ENCODE peak calls at places on chromosomes 3 and 15, in nine cellular contexts. H, G, P, O, Z, W, F, R and T are unnamed samples. For H3K9me3, the result is how much of the 10 kb centered on the place peaks cover.

GRCh38 chr3:49453621-49454315 is 16.3 kb upstream of the DAG1 start:
- DNase-seq in H (no peak), G (no peak), P (no peak), O (no peak), Z (no peak), W (no peak), F (no peak), R (no peak), T (no peak)

GRCh38 chr15:88057836-88058235 is 198.7 kb downstream of the NTRK3 start:
- DNase-seq in H (no peak), G (no peak), P (no peak), O (no peak), Z (no peak), W (no peak), F (no peak), R (no peak), T (no peak)

GRCh38 chr15:100194955-100195354 is 146.8 kb downstream of the ADAMTS17 start:
- DNase-seq in H (no peak), G (no peak), P (no peak), O (no peak), Z (no peak), W (no peak), F (no peak), R (peak), T (no peak)

GRCh38 chr3:177893321-177893720 is 642.9 kb upstream of the KCNMB2 start:
- DNase-seq in H (no peak), G (no peak), P (no peak), O (no peak), Z (no peak), W (no peak), F (no peak), R (no peak), T (no peak)

GRCh38 chr3:101177577-101177976 is 142.8 kb downstream of the IMPG2 start:
- DNase-seq in H (no peak), G (no peak), P (no peak), O (no peak), Z (no peak), W (no peak), F (no peak), R (no peak), T (no peak)

GRCh38 chr3:113097821-113098516 is 107.2 kb downstream of the GTPBP8 start:
- DNase-seq in H (no peak), G (no peak), P (no peak), O (peak), Z (no peak), W (no peak), F (no peak), R (no peak), T (no peak)

GRCh38 chr3:10890665-10891064 is 74.6 kb downstream of the SLC6A11 start:
- DNase-seq in H (no peak), G (no peak), P (no peak), O (no peak), Z (no peak), W (no peak), F (no peak), R (no peak), T (no peak)

GRCh38 chr3:46061108-46061507 is 33.8 kb upstream of the XCR1 start:
- DNase-seq in H (no peak), G (no peak), P (no peak), O (no peak), Z (no peak), W (no peak), F (no peak), R (no peak), T (no peak)

GRCh38 chr3:175526191-175526590 is 667.1 kb downstream of the NAALADL2 start:
- DNase-seq in H (no peak), G (no peak), P (no peak), O (no peak), Z (no peak), W (no peak), F (no peak), R (no peak), T (no peak)

GRCh38 chr15:56532766-56533455 is 68.0 kb upstream of the MNS1 start:
- DNase-seq in H (no peak), G (no peak), P (no peak), O (no peak), Z (no peak), W (no peak), F (no peak), R (no peak), T (no peak)

GRCh38 chr3:23457697-23458096 is 254.6 kb downstream of the UBE2E2 start:
- DNase-seq in H (no peak), G (no peak), P (no peak), O (no peak), Z (no peak), W (no peak), F (no peak), R (no peak), T (peak)

GRCh38 chr3:137514853-137515252 is 249.3 kb upstream of the SOX14 start:
- DNase-seq in H (no peak), G (no peak), P (no peak), O (no peak), Z (no peak), W (no peak), F (no peak), R (no peak), T (no peak)

GRCh38 chr3:105334138-105334882 is 32.4 kb upstream of the ALCAM start:
- DNase-seq in H (no peak), G (no peak), P (no peak), O (peak), Z (no peak), W (no peak), F (no peak), R (no peak), T (no peak)

GRCh38 chr15:98443483-98443882 is 204.9 kb upstream of the IGF1R start:
- DNase-seq in H (no peak), G (no peak), P (no peak), O (no peak), Z (no peak), W (no peak), F (no peak), R (no peak), T (no peak)
- H3K27ac ChIP-seq in H (no peak), G (no peak), P (no peak), O (no peak), Z (no peak), W (no peak), F (no peak), R (no peak), T (no peak)

GRCh38 chr3:14033023-14033422 is 91.6 kb downstream of the CHCHD4 start:
- DNase-seq in H (no peak), G (no peak), P (no peak), O (no peak), Z (no peak), W (no peak), F (no peak), R (no peak), T (no peak)
- H3K9me3 ChIP-seq in H (under half), G (under half), P (under half), O (under half), Z (under half), W (under half), F (under half), R (half or more), T (under half)

DNA sequence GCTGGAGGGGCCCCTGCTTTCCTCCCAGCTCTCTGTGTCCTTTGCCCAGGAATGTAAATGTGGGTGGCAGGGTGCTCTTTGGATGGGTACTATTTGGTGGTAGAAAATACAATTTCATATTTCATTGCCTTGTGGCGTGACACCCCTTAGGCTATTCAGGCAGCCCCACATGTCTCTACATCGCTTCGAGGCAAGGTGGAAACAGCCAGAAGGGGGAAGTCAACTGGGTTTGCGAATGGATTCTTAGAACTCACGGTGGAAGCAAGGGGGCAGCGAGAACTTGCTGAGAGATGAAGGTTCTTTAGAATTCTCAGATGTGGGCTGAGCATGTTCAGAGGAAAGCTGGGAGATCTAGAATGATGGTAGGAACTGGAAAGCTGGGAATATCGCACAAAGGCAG is 25.3 kb downstream of the PLA2G4D start:
- DNase-seq in H (no peak), G (no peak), P (no peak), O (no peak), Z (no peak), W (no peak), F (no peak), R (peak), T (no peak)
- H3K27ac ChIP-seq in H (no peak), G (no peak), P (no peak), O (no peak), Z (no peak), W (no peak), F (no peak), R (no peak), T (no peak)

DNA sequence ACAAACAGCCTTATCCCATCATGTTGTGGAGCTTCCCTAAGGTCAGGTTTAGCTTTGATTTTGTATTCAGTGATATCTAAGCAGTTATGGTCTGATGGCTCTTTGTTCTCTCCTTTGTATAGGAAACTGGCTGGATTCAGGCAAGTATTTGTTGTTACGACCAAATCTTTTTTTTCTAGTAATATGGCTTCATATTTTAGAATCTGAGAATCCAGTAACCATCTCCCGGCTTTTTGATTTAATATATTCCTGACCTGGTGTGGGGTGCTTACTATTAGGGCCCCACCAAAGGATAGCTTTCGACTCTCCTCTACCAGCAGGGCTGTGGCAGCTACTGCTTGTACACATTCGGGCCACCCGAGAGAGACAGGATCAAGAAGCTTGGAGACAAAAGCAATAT is 23.0 kb downstream of the ARL8B start:
- DNase-seq in H (no peak), G (no peak), P (no peak), O (no peak), Z (no peak), W (no peak), F (no peak), R (no peak), T (no peak)
- H3K9me3 ChIP-seq in H (under half), G (under half), P (under half), O (under half), Z (under half), W (under half), F (under half), R (half or more), T (under half)

GRCh38 chr3:128788268-128788869 is 62.4 kb downstream of the RAB7A start:
- DNase-seq in H (no peak), G (no peak), P (no peak), O (no peak), Z (no peak), W (no peak), F (no peak), R (no peak), T (no peak)

GRCh38 chr3:128784228-128784627 is 58.2 kb downstream of the RAB7A start:
- DNase-seq in H (peak), G (no peak), P (peak), O (peak), Z (no peak), W (peak), F (no peak), R (peak), T (peak)

GRCh38 chr3:128784843-128785242 is 58.9 kb downstream of the RAB7A start:
- DNase-seq in H (no peak), G (no peak), P (no peak), O (peak), Z (no peak), W (no peak), F (no peak), R (no peak), T (no peak)

GRCh38 chr3:128786434-128787020 is 60.5 kb downstream of the RAB7A start:
- DNase-seq in H (no peak), G (no peak), P (no peak), O (peak), Z (no peak), W (no peak), F (no peak), R (no peak), T (no peak)

GRCh38 chr3:128787256-128788253 is 61.6 kb downstream of the RAB7A start:
- DNase-seq in H (no peak), G (no peak), P (no peak), O (peak), Z (no peak), W (peak), F (peak), R (peak), T (peak)
- H3K27ac ChIP-seq in H (peak), G (no peak), P (peak), O (peak), Z (no peak), W (peak), F (no peak), R (no peak), T (no peak)

GRCh38 chr15:21261965-21262850 is 178.1 kb downstream of the POTEB3 start:
- DNase-seq in H (no peak), G (no peak), P (peak), O (no peak), Z (no peak), W (no peak), F (no peak), R (peak), T (peak)
- H3K9me3 ChIP-seq in H (under half), G (under half), P (under half), O (under half), Z (under half), W (under half), F (under half), R (half or more), T (under half)

GRCh38 chr3:52544937-52545336 is 8.5 kb downstream of the UQCC5 start:
- DNase-seq in H (no peak), G (no peak), P (no peak), O (no peak), Z (no peak), W (no peak), F (no peak), R (no peak), T (no peak)
- H3K27ac ChIP-seq in H (peak), G (no peak), P (peak), O (peak), Z (no peak), W (no peak), F (no peak), R (no peak), T (no peak)